ENCODE peak calls at places on chromosome 10, in four cellular contexts. N, U, D and O are unnamed samples.

GRCh38 chr10:6782378-6782777 is 202.3 kb upstream of the PRKCQ start:
- DNase-seq in N (no peak), U (no peak), D (no peak), O (no peak)

GRCh38 chr10:12547301-12547771 is 198.0 kb downstream of the CAMK1D start:
- DNase-seq in N (no peak), U (no peak), D (no peak), O (no peak)

GRCh38 chr10:100508691-100509150 is 10.9 kb downstream of the SEC31B start:
- DNase-seq in N (peak), U (no peak), D (peak), O (peak)

GRCh38 chr10:17257466-17258321 is 29.7 kb downstream of the VIM start:
- DNase-seq in N (peak), U (peak), D (peak), O (peak)

GRCh38 chr10:34097682-34098081 is 717.4 kb downstream of the PARD3 start:
- DNase-seq in N (no peak), U (no peak), D (no peak), O (no peak)

GRCh38 chr10:74208997-74209396 is 58.0 kb downstream of the ADK start:
- DNase-seq in N (no peak), U (no peak), D (no peak), O (no peak)

GRCh38 chr10:62779487-62780248 is 24.9 kb upstream of the ADO start:
- DNase-seq in N (no peak), U (peak), D (no peak), O (no peak)

GRCh38 chr10:124997791-124998623 is 56.1 kb downstream of the ZRANB1 start:
- DNase-seq in N (no peak), U (no peak), D (no peak), O (no peak)

GRCh38 chr10:21021843-21022594 is 124.9 kb upstream of the NEBL start:
- DNase-seq in N (peak), U (no peak), D (no peak), O (peak)

GRCh38 chr10:60896715-60897114 is 47.3 kb downstream of the RHOBTB1 start:
- DNase-seq in N (no peak), U (no peak), D (no peak), O (no peak)

GRCh38 chr10:115093286-115093775 is at the start of gene ATRNL1:
- DNase-seq in N (no peak), U (no peak), D (peak), O (no peak)

GRCh38 chr10:11724938-11725776 is 17.0 kb upstream of the ECHDC3 start:
- DNase-seq in N (peak), U (peak), D (peak), O (peak)

GRCh38 chr10:77821551-77821950 is 105.0 kb downstream of the DLG5 start:
- DNase-seq in N (no peak), U (no peak), D (no peak), O (no peak)

GRCh38 chr10:29618341-29619171 is 16.2 kb downstream of the SVIL start:
- DNase-seq in N (no peak), U (no peak), D (no peak), O (peak)

GRCh38 chr10:130899856-130900255 is 411.7 kb downstream of the TCERG1L start:
- DNase-seq in N (no peak), U (no peak), D (no peak), O (no peak)

GRCh38 chr10:97320480-97321031 is 1.5 kb downstream of the FRAT1 start:
- DNase-seq in N (no peak), U (no peak), D (peak), O (no peak)
- TF ChIP-seq MAX in N (no peak), U (no peak), D (no peak), O (no peak)

DNA sequence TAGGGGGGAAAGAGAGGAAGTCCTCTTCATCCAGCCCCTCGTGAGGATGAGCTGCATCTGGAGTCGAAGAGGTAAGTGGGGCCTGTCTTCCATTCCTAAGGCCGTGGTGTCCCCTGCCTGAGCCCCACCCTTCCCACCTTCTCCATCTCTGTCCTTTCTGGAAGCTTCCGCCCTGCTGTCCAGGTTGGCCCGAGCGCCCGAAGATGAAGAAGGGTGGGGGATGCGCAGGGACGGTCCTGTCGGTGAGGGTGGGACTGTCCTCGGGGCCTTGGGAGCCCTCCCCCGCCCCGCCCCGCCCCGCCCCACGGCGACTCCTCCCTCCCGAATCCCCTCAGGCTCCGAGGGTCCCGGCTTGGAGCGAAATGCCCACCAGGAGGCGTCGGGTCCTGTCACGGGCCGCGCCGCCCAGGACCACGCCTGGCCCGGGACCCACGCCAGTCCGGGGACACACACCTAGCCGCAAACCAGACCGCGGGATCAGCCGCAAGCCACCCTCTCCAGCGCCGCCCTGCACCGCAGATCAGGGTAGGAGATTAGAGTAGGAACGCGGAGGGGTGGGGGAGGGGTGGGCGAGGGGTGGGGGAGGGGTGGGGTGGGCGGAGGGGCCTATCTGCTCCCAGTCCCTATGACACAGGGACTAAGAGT is 15.3 kb downstream of the GPRIN2 start:
- DNase-seq in N (peak), U (no peak), D (peak), O (peak)
- TF ChIP-seq RCOR1 in N (peak), U (no peak), D (no peak), O (no peak)

DNA sequence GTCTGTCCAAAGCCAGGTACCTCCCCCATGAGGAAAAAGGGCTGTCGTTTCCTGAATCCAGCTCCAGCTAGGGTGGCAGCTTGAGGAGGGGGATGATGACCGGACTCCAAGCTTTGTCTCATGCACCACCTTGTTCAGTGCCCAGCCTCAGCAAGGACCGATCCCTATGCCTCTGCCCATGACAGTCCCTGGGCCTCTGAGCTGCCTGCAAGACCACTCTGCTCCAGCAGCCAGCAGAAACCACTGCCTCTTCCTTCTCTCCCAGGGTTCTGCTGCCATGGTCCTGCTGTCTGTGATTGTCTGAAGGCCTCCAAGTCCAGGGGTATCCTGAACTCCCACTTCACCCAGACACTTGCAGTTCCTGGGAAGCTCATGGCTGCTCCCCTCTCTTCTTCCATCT is 21.3 kb upstream of the GDF10 start:
- DNase-seq in N (no peak), U (no peak), D (no peak), O (no peak)
- TF ChIP-seq MAX in N (no peak), U (no peak), D (no peak), O (no peak)

GRCh38 chr10:774223-774622 is 84.8 kb upstream of the DIP2C start:
- DNase-seq in N (no peak), U (no peak), D (no peak), O (no peak)

GRCh38 chr10:775245-776075 is 86.0 kb upstream of the DIP2C start:
- DNase-seq in N (no peak), U (no peak), D (no peak), O (no peak)

GRCh38 chr10:772227-772637 is 82.8 kb upstream of the DIP2C start:
- DNase-seq in N (no peak), U (no peak), D (no peak), O (no peak)

GRCh38 chr10:774661-775244 is 85.3 kb upstream of the DIP2C start:
- DNase-seq in N (peak), U (no peak), D (no peak), O (no peak)

DNA sequence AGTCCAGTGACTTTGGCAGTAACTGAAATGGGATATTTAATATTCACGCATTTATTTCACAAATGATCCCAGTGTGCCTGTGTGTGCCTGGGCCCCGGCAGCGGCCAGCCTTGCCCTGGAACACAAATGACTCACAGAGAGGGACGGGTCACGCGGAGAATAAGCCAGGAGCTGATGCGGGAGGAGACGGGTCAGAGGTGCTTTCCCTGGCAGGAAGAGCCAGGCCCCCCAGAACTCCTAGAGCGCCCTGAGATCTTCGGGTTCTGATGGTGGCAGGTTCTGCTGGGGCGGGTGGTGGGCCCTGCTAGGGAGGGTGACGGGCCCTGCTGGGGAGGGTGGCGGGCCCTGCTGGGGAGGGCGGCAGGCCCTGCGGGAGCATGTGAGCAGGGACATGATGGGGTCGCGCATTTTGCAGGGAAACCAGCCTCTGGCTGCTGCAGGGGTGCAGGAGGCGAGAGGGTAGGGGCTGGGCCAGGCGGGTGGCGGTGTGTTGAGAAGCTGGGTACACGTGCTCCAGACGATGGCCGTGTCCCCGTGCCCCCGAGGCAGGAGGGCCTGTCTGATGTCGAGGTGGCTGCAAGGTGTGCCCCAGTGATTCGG is 84.2 kb upstream of the DIP2C start:
- DNase-seq in N (peak), U (no peak), D (no peak), O (no peak)
- TF ChIP-seq RCOR1 in N (no peak), U (no peak), D (no peak), O (no peak)

GRCh38 chr10:23891301-23891700 is 317.6 kb upstream of the KIAA1217 start:
- DNase-seq in N (no peak), U (no peak), D (no peak), O (no peak)

GRCh38 chr10:23897864-23898263 is 311.1 kb upstream of the KIAA1217 start:
- DNase-seq in N (no peak), U (no peak), D (no peak), O (no peak)

GRCh38 chr10:23897267-23897666 is 311.7 kb upstream of the KIAA1217 start:
- DNase-seq in N (no peak), U (no peak), D (no peak), O (no peak)

GRCh38 chr10:23886355-23886754 is 322.6 kb upstream of the KIAA1217 start:
- DNase-seq in N (no peak), U (no peak), D (no peak), O (no peak)

DNA sequence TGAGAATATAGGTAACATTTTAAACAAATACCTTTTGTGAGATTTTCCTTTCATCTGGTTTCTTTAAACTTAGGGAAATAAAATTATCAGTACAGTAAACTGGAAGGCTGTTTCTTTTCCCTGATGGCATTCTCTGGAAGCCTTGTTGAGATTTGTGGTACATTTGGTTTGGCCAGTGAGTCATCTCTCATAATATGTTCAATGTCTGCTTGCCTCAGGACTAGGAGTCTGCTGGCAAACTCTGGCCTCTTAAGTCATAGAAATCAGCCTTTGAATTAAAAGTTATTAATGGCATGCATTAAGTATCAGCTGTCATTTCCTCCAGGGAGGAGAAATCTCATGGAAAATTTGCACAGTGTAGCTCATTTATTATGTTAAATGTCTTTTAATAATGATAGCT is 316.6 kb upstream of the KIAA1217 start:
- DNase-seq in N (no peak), U (no peak), D (no peak), O (no peak)
- TF ChIP-seq MAX in N (no peak), U (no peak), D (no peak), O (no peak)

GRCh38 chr10:119341236-119342016 is 134.1 kb downstream of the GRK5 start:
- DNase-seq in N (peak), U (no peak), D (no peak), O (peak)
- TF ChIP-seq RCOR1 in N (no peak), U (no peak), D (no peak), O (no peak)

GRCh38 chr10:36943534-36943933 is 181.9 kb upstream of the ANKRD30A start:
- DNase-seq in N (no peak), U (no peak), D (no peak), O (no peak)
- TF ChIP-seq MAX in N (no peak), U (no peak), D (no peak), O (no peak)

GRCh38 chr10:91206427-91206826 is 14.0 kb upstream of the PCGF5 start:
- DNase-seq in N (no peak), U (no peak), D (no peak), O (no peak)
- TF ChIP-seq RCOR1 in N (no peak), U (no peak), D (no peak), O (no peak)

GRCh38 chr10:103633846-103634245 is 140.3 kb downstream of the NEURL1 start:
- DNase-seq in N (no peak), U (no peak), D (no peak), O (no peak)
- TF ChIP-seq MAX in N (no peak), U (no peak), D (no peak), O (no peak)

DNA sequence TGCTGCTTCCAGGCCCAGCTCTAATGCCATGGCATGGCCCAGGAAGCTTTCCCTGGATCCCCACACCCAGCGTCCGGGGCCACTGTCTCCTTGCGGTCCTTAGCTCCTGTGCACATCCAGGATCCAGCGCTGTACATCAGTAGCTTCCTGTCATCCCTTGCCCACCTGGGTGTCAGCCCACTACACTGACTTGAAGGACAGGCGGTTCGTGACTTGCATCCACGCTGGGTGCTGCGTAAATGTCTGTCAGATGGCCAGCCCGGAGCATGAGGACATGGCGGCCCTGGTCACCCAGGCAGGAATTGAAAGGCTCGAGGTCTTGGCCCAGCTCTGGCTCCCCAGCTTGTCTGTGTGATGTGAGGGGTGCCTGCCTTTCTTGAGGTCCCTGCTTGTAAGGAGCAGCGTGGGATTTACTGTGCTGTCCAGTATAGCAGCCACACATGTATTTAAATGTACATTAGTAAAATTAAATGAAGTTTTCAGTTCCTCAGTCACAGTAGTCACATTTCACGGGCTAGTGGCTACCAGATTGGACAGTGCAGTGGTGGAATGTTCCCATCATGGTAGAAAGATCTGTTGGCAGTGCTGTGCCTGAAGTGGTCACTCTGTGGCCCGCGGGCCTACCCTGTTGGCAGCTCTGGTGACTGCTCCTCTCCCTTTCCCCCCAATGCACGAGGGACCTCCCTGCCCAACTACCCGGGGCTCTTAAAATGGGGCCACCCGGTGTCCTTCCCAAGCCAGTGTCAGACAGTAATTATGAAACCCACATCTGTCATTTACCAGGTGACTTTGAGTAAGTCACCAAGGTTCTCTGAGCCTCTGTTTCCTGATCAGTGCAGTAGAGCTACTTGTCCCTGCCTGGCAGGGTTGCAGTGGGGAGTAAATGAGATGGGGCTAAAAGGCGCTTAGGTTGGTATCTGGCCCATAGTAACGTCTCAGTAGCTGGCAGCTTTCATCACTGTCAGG is 97.8 kb upstream of the PPIF start:
- DNase-seq in N (no peak), U (peak), D (no peak), O (no peak)
- TF ChIP-seq RCOR1 in N (no peak), U (no peak), D (no peak), O (no peak)